ENCODE peak calls at places on chromosomes 7 and 10, in ten cellular contexts. K, L, Z, B, J, T, Q, A, N and X are unnamed samples. For H3K4me1, the result is how much of the 10 kb centered on the place peaks cover.

GRCh38 chr7:1586126-1586826 is 16.4 kb upstream of the PSMG3 start:
- DNase-seq in Z (no peak), Q (no peak), N (no peak), A (no peak), J (no peak), B (no peak), K (no peak), L (no peak), T (peak), X (no peak)

GRCh38 chr7:20310963-20311742 is 19.5 kb upstream of the ITGB8 start:
- DNase-seq in Z (no peak), N (no peak), L (peak), J (peak), A (no peak), T (no peak), Q (no peak), K (no peak), B (peak), X (no peak)

GRCh38 chr7:141322355-141322754 is 228.9 kb upstream of the AGK start:
- DNase-seq in N (no peak), Q (no peak), A (no peak), L (no peak), T (no peak), Z (no peak), K (no peak), J (no peak), B (no peak), X (no peak)

GRCh38 chr7:55127622-55128081 is 108.8 kb downstream of the EGFR start:
- DNase-seq in Q (no peak), T (peak), L (peak), Z (peak), A (no peak), B (peak), N (no peak), J (peak), K (no peak), X (no peak)

GRCh38 chr7:36509962-36510361 is 120.3 kb downstream of the ANLN start:
- DNase-seq in J (no peak), Z (no peak), L (no peak), T (no peak), A (no peak), Q (no peak), N (no peak), K (no peak), B (no peak), X (no peak)

GRCh38 chr10:116444527-116445142 is 17.0 kb downstream of the PNLIPRP3 start:
- DNase-seq in T (peak), K (peak), A (no peak), Z (no peak), J (peak), N (no peak), L (peak), Q (no peak), B (peak), X (no peak)

GRCh38 chr7:18109762-18110161 is 82.1 kb upstream of the PRPS1L1 start:
- DNase-seq in B (no peak), K (no peak), L (no peak), T (no peak), Z (no peak), J (peak), N (no peak), Q (no peak), A (no peak), X (no peak)

GRCh38 chr7:88490161-88490560 is 183.5 kb upstream of the STEAP4 start:
- DNase-seq in A (no peak), L (no peak), J (no peak), T (no peak), Z (no peak), Q (no peak), K (no peak), B (no peak), N (no peak), X (no peak)

GRCh38 chr10:115355162-115355760 is 262.1 kb downstream of the ATRNL1 start:
- DNase-seq in K (peak), J (peak), N (no peak), Q (peak), B (peak), L (peak), Z (no peak), T (peak), A (no peak), X (no peak)

GRCh38 chr7:43516581-43517342 is 66.1 kb upstream of the STK17A start:
- DNase-seq in L (peak), T (no peak), B (no peak), Z (no peak), K (peak), A (no peak), Q (no peak), N (no peak), J (peak), X (no peak)

GRCh38 chr7:2621061-2621828 is 10.5 kb upstream of the TTYH3 start:
- DNase-seq in A (no peak), J (peak), L (peak), K (no peak), N (peak), Q (peak), B (peak), T (no peak), Z (peak), X (peak)

GRCh38 chr7:2623698-2624014 is 8.1 kb upstream of the TTYH3 start:
- DNase-seq in A (no peak), T (no peak), Z (no peak), J (no peak), K (no peak), Q (no peak), L (no peak), B (no peak), N (peak), X (no peak)

GRCh38 chr7:2624293-2624881 is 7.4 kb upstream of the TTYH3 start:
- DNase-seq in Q (no peak), T (no peak), N (no peak), B (no peak), J (no peak), A (no peak), K (no peak), Z (no peak), L (no peak), X (no peak)

GRCh38 chr7:2622869-2623697 is 8.7 kb upstream of the TTYH3 start:
- DNase-seq in Q (no peak), Z (no peak), A (no peak), B (no peak), J (no peak), N (peak), T (peak), L (no peak), K (no peak), X (no peak)

GRCh38 chr7:2621948-2622640 is 9.7 kb upstream of the TTYH3 start:
- DNase-seq in A (no peak), Q (no peak), B (peak), K (no peak), Z (no peak), N (peak), T (peak), J (peak), L (peak), X (no peak)
- H3K4me1 ChIP-seq in A (under half), Q (under half), B (half or more), K (under half), Z (under half), N (under half), T (under half), J (under half), L (under half), X (under half)

GRCh38 chr7:150744041-150744656 is 6.9 kb downstream of the GIMAP5 start:
- DNase-seq in B (no peak), A (no peak), Q (no peak), T (no peak), K (no peak), J (no peak), Z (no peak), L (no peak), N (no peak), X (no peak)
- H3K4me1 ChIP-seq in B (under half), A (half or more), Q (under half), T (under half), K (half or more), J (under half), Z (under half), L (under half), N (half or more), X (under half)

DNA sequence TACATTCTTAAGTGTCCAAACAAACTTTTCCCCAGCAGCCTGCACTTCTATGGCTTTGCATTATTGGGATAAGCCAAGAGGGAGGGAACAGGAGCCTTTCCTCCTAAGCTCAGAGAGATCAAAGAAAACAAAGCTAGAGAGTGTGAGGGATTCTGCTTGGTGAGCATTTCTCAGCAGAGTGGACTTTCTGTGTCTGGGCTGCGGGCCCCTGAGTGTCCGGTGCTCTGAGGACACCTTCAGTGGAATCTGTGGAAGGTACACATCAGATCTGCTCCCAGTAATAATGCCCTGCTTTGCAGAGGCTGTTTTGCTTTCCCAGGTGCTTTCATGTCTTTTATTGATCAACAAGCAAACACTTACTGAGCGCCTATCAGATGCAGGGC is 50.2 kb downstream of the KCNMA1 start:
- DNase-seq in K (no peak), A (no peak), J (no peak), N (peak), Q (no peak), Z (no peak), T (no peak), L (no peak), B (no peak), X (no peak)
- H3K4me1 ChIP-seq in K (under half), A (under half), J (under half), N (under half), Q (under half), Z (under half), T (under half), L (under half), B (under half), X (under half)

GRCh38 chr10:93473804-93474472 is 8.2 kb downstream of the MYOF start:
- DNase-seq in Z (no peak), J (no peak), A (no peak), N (no peak), T (no peak), L (no peak), Q (no peak), B (no peak), K (no peak), X (no peak)

GRCh38 chr10:93475227-93475626 is 6.9 kb downstream of the MYOF start:
- DNase-seq in N (no peak), K (no peak), L (no peak), B (no peak), Q (no peak), A (no peak), T (no peak), J (no peak), Z (no peak), X (no peak)

GRCh38 chr10:93475871-93476270 is 6.3 kb downstream of the MYOF start:
- DNase-seq in L (no peak), Q (no peak), B (peak), K (no peak), T (no peak), A (no peak), Z (no peak), J (no peak), N (no peak), X (no peak)

GRCh38 chr10:93478873-93479272 is 3.3 kb downstream of the MYOF start:
- DNase-seq in B (peak), J (no peak), T (no peak), L (no peak), N (no peak), K (no peak), Z (no peak), Q (no peak), A (no peak), X (no peak)

DNA sequence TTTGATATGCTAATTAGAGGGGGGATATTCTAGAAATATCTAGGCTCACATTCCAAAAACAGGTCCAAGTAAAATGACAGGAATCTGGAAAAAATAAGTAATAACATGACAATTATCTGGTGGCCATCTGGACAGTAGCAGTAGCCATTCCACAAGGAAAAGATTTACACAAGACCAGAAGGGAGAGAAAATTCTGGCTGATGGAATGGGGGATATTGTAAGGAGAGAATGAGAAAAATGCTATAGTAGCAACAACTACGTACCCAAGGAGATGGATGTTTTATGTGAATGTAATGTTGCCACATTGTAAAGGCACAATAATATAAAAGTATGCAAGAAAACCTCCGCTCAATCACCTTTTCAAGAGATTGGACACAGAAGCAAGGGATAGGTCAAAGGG is 5.4 kb downstream of the MYOF start:
- DNase-seq in B (no peak), N (no peak), Z (no peak), J (no peak), T (no peak), Q (no peak), K (no peak), A (no peak), L (no peak), X (no peak)
- H3K4me1 ChIP-seq in B (under half), N (under half), Z (under half), J (under half), T (under half), Q (under half), K (under half), A (under half), L (under half), X (under half)

GRCh38 chr7:21357146-21358097 is 70.5 kb upstream of the SP4 start:
- DNase-seq in B (no peak), J (no peak), A (no peak), K (no peak), N (no peak), L (no peak), Q (no peak), T (no peak), Z (no peak), X (no peak)
- H3K4me1 ChIP-seq in B (under half), J (under half), A (under half), K (under half), N (under half), L (under half), Q (under half), T (under half), Z (under half), X (under half)

DNA sequence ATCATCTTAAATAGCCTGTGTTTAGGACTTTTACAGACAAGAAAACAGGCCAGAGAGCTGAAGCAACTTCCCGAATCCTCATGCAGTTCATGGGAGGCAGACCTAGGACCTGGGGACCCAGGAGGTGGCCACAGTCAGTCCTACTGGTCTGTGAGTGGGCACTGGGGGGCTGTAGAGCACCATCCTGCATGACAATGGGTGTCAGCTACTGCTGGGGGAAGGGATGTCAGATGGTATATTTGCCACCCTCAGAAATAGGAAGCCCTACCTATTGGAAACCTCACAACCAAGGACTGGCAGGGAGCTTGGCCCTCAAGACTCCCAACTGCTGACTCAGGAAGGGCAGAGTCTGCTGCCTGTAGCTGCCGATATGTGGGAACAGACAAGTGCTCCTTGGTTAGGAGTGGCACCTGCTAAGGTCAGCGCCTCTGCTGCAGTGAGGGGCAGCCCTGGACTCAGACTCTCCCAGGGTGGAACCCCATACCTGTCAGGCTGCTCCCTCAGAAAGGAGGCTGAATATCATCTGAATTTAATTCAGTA is 29.7 kb downstream of the OGDH start:
- DNase-seq in Z (no peak), B (no peak), A (no peak), Q (no peak), L (no peak), N (no peak), T (no peak), K (no peak), J (no peak), X (no peak)
- H3K4me1 ChIP-seq in Z (under half), B (under half), A (half or more), Q (under half), L (under half), N (half or more), T (under half), K (under half), J (under half), X (half or more)

DNA sequence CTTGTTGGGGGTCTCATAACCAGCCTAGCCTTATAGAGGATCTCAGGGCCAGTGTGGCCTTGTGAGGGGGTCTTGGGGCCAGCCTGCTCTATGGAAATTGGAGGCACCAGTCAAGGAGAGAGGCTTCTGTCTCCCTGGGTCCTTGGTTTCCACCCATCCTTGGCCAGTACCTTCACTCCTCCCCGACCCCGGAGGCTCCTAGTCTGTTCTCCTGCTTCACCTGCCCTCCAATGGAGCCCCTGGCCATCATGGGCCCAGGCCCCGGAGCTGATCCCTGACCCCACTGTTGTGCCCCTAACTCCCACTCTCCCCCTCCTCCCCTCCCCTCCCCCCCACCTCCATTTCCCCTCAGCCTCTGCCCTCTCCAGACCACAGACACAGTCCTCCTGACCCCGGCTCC is 29.7 kb downstream of the RASGEF1A start:
- DNase-seq in Z (peak), J (no peak), Q (no peak), B (no peak), T (no peak), A (no peak), N (peak), K (no peak), L (no peak), X (no peak)
- H3K4me1 ChIP-seq in Z (under half), J (under half), Q (under half), B (under half), T (under half), A (under half), N (under half), K (under half), L (under half), X (under half)

GRCh38 chr10:86954681-86955500 is 2.5 kb downstream of the MMRN2 start:
- DNase-seq in A (no peak), L (no peak), Z (no peak), T (no peak), K (no peak), N (peak), J (no peak), Q (no peak), B (no peak), X (no peak)
- H3K4me1 ChIP-seq in A (under half), L (under half), Z (under half), T (under half), K (under half), N (half or more), J (under half), Q (under half), B (under half), X (under half)